ENCODE peak calls at places on chromosome 4, in four cellular contexts. V is fibroblast of the aortic adventitia, M is stromal cell of bone marrow, T is GM20000. U is an unnamed sample.

GRCh38 chr4:63563288-63564014 is 845.8 kb downstream of the TECRL start:
- DNase-seq in M (no peak), T (no peak), V (no peak), U (no peak)

GRCh38 chr4:159360549-159360948 is 257.7 kb downstream of the RAPGEF2 start:
- DNase-seq in T (no peak), V (peak), M (peak), U (no peak)

GRCh38 chr4:101682946-101683345 is 107.6 kb upstream of the BANK1 start:
- DNase-seq in V (no peak), M (no peak), T (no peak), U (no peak)

GRCh38 chr4:180521181-180521580 is 1722.0 kb upstream of the TENM3 start:
- DNase-seq in V (no peak), T (no peak), M (no peak), U (no peak)

GRCh38 chr4:40957281-40957680 is 207.5 kb downstream of the NSUN7 start:
- DNase-seq in T (no peak), M (no peak), V (no peak), U (no peak)

GRCh38 chr4:10703146-10703545 is 18.6 kb upstream of the CLNK start:
- DNase-seq in M (no peak), V (no peak), T (no peak), U (no peak)

GRCh38 chr4:5895287-5895686 is 2.4 kb upstream of the CRMP1 start:
- DNase-seq in V (peak), M (no peak), T (no peak), U (no peak)

GRCh38 chr4:85932371-85933305 is 427.2 kb downstream of the MAPK10 start:
- DNase-seq in T (no peak), M (no peak), V (peak), U (no peak)

GRCh38 chr4:86685401-86685800 is 91.3 kb downstream of the PTPN13 start:
- DNase-seq in T (no peak), M (no peak), V (peak), U (no peak)

GRCh38 chr4:39348371-39349265 is 17.5 kb downstream of the RFC1 start:
- DNase-seq in M (no peak), V (peak), T (no peak), U (no peak)

GRCh38 chr4:87941537-87942392 is 33.7 kb upstream of the SPP1 start:
- DNase-seq in V (no peak), M (no peak), T (no peak), U (no peak)

GRCh38 chr4:9919047-9919446 is 102.2 kb downstream of the SLC2A9 start:
- DNase-seq in T (no peak), M (no peak), V (no peak), U (no peak)

GRCh38 chr4:6008092-6008551 is 10.1 kb downstream of the C4orf50 start:
- DNase-seq in V (no peak), M (no peak), T (no peak), U (no peak)

GRCh38 chr4:8082517-8083055 is 76.0 kb downstream of the ABLIM2 start:
- DNase-seq in V (no peak), T (no peak), M (no peak), U (no peak)

GRCh38 chr4:15963568-15963967 is 593 bp upstream of the FGFBP2 start:
- DNase-seq in V (no peak), M (no peak), T (peak), U (no peak)

GRCh38 chr4:90757529-90757928 is 630.3 kb downstream of the CCSER1 start:
- DNase-seq in M (no peak), T (no peak), V (no peak), U (no peak)

GRCh38 chr4:18695733-18696527 is 674.4 kb upstream of the LCORL start:
- DNase-seq in V (no peak), T (no peak), M (no peak), U (no peak)

GRCh38 chr4:138217567-138217966 is 24.6 kb downstream of the SLC7A11 start:
- DNase-seq in V (no peak), M (no peak), T (no peak), U (no peak)

GRCh38 chr4:141246683-141247429 is 26.2 kb downstream of the ZNF330 start:
- DNase-seq in V (peak), M (no peak), T (no peak), U (no peak)

GRCh38 chr4:55396305-55397023 is 707 bp downstream of the TMEM165 start:
- DNase-seq in M (peak), T (peak), V (peak), U (peak)

GRCh38 chr4:82201303-82201702 is 172.5 kb downstream of the HNRNPD start:
- DNase-seq in V (peak), M (no peak), T (no peak), U (no peak)

GRCh38 chr4:21447320-21448055 is 501.1 kb downstream of the KCNIP4 start:
- DNase-seq in T (no peak), M (no peak), V (no peak), U (no peak)

GRCh38 chr4:30642520-30642919 is 77.6 kb upstream of the PCDH7 start:
- DNase-seq in M (no peak), T (no peak), V (peak), U (no peak)

GRCh38 chr4:142815834-142816233 is 30.3 kb downstream of the INPP4B start:
- DNase-seq in V (peak), T (no peak), M (peak), U (no peak)

GRCh38 chr4:177612684-177613083 is 170.4 kb upstream of the AGA start:
- DNase-seq in T (no peak), M (no peak), V (no peak), U (no peak)

GRCh38 chr4:122909683-122910082 is 12.7 kb downstream of the NUDT6 start:
- DNase-seq in M (no peak), T (no peak), V (no peak), U (no peak)

GRCh38 chr4:54941994-54942552 is 183.3 kb downstream of the KDR start:
- DNase-seq in T (peak), V (no peak), M (no peak), U (no peak)

GRCh38 chr4:172596206-172596605 is 572.4 kb upstream of the GALNT7 start:
- DNase-seq in M (no peak), V (no peak), T (no peak), U (no peak)

GRCh38 chr4:23932935-23933334 is 43.1 kb upstream of the PPARGC1A start:
- DNase-seq in M (peak), V (peak), T (no peak), U (no peak)

GRCh38 chr4:72568959-72569718 is at the start of gene ADAMTS3:
- DNase-seq in V (peak), M (no peak), T (peak), U (peak)

U was measured in prostate gland.